ENCODE peak calls at places on chromosomes 11 and 22, in four cellular contexts. Y, P, B and W are unnamed samples.

GRCh38 chr11:96012086-96012824 is 88.3 kb upstream of the MTMR2 start:
- DNase-seq in Y (no peak), P (peak; percentile 96), B (peak; percentile 99), W (peak; percentile 9)

GRCh38 chr11:94731921-94732601 is 36.1 kb upstream of the AMOTL1 start:
- DNase-seq in Y (no peak), P (no peak), B (no peak), W (no peak)

GRCh38 chr11:22903782-22904181 is 43.5 kb upstream of the CCDC179 start:
- DNase-seq in Y (no peak), P (no peak), B (no peak), W (no peak)

GRCh38 chr11:44774131-44774530 is 47.4 kb downstream of the TSPAN18 start:
- DNase-seq in Y (no peak), P (no peak), B (no peak), W (no peak)

GRCh38 chr22:50010676-50011446 is 1.7 kb downstream of the IL17REL start:
- DNase-seq in Y (no peak), P (no peak), B (no peak), W (no peak)

GRCh38 chr11:119368121-119369034 is 13.1 kb downstream of the USP2 start:
- DNase-seq in Y (no peak), P (no peak), B (peak; percentile 93), W (no peak)

GRCh38 chr11:57562596-57562995 is 4.9 kb downstream of the UBE2L6 start:
- DNase-seq in Y (no peak), P (no peak), B (no peak), W (no peak)

GRCh38 chr22:44968736-44969135 is 41.1 kb downstream of the PHF21B start:
- DNase-seq in Y (no peak), P (no peak), B (no peak), W (no peak)

GRCh38 chr11:62921573-62922188 is 518 bp upstream of the CHRM1 start:
- DNase-seq in Y (no peak), P (no peak), B (no peak), W (no peak)

GRCh38 chr11:15471709-15472404 is 357.1 kb downstream of the INSC start:
- DNase-seq in Y (peak; percentile 29), P (no peak), B (no peak), W (no peak)

GRCh38 chr22:32478994-32479393 is 4.4 kb downstream of the FBXO7 start:
- DNase-seq in Y (no peak), P (no peak), B (no peak), W (no peak)

GRCh38 chr22:40070701-40071100 is 75.9 kb downstream of the FAM83F start:
- DNase-seq in Y (no peak), P (no peak), B (no peak), W (no peak)

GRCh38 chr22:46738642-46738960 is 549 bp upstream of the CERK start:
- DNase-seq in Y (no peak), P (no peak), B (peak; percentile 30), W (no peak)

GRCh38 chr11:33000181-33000580 is 15.5 kb upstream of the DEPDC7 start:
- DNase-seq in Y (no peak), P (no peak), B (no peak), W (no peak)

GRCh38 chr11:84384637-84385227 is 1098.6 kb upstream of the CCDC90B start:
- DNase-seq in Y (no peak), P (no peak), B (peak; percentile 30), W (peak; percentile 38)

GRCh38 chr22:32378703-32379272 is 21.1 kb downstream of the RFPL3 start:
- DNase-seq in Y (no peak), P (no peak), B (peak; percentile 51), W (peak; percentile 46)

GRCh38 chr11:122209619-122210377 is 93.8 kb upstream of the BLID start:
- DNase-seq in Y (no peak), P (no peak), B (no peak), W (no peak)

GRCh38 chr11:66579017-66579606 is 10.7 kb upstream of the CTSF start:
- DNase-seq in Y (no peak), P (no peak), B (peak; percentile 52), W (peak; percentile 51)

GRCh38 chr11:8597182-8597581 is 3.2 kb upstream of the STK33 start:
- DNase-seq in Y (no peak), P (no peak), B (no peak), W (no peak)

GRCh38 chr11:101444851-101445250 is 139.0 kb downstream of the TRPC6 start:
- DNase-seq in Y (no peak), P (no peak), B (no peak), W (no peak)

GRCh38 chr11:46461461-46461927 is 69.9 kb upstream of the CHRM4 start:
- DNase-seq in Y (no peak), P (no peak), B (peak; percentile 74), W (no peak)

GRCh38 chr22:49777569-49778250 is 50.0 kb downstream of the BRD1 start:
- DNase-seq in Y (no peak), P (no peak), B (no peak), W (no peak)

GRCh38 chr11:129943036-129943435 is 47.7 kb upstream of the NFRKB start:
- DNase-seq in Y (no peak), P (no peak), B (peak; percentile 44), W (no peak)

GRCh38 chr11:129935723-129936122 is 40.3 kb upstream of the NFRKB start:
- DNase-seq in Y (no peak), P (no peak), B (no peak), W (peak; percentile 47)

GRCh38 chr11:129939510-129939909 is 44.1 kb upstream of the NFRKB start:
- DNase-seq in Y (no peak), P (no peak), B (no peak), W (no peak)

GRCh38 chr11:129937592-129938238 is 42.3 kb upstream of the NFRKB start:
- DNase-seq in Y (no peak), P (no peak), B (no peak), W (no peak)

GRCh38 chr11:129938764-129939163 is 43.4 kb upstream of the NFRKB start:
- DNase-seq in Y (no peak), P (no peak), B (no peak), W (no peak)
- H3K36me3 ChIP-seq in Y (no peaks in the 10 kb centered on the region), P (no peaks in the 10 kb centered on the region), B (peaks cover 16% of the 10 kb centered on the region), W (peaks cover 33% of the 10 kb centered on the region)

DNA sequence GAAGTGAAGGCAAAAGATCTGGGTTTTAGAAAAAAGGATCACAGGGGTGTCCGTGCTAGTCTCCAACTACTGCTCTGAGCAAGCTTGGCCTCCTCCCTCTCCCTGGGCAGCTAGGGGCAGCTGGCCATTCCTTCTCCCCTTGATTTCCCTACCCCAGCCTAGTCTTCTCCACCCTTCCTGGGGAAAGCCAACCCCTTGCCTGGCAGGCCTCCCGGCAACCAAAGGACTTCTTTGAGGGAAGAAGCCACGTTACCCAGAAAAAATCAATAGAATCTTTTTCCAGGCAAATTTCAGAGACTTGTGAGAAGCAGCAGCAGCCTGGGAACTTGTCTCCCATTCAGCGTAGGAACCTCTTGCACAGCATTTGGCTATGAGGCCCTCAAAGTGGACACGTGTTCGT is 91.5 kb downstream of the MIAT start:
- DNase-seq in Y (no peak), P (no peak), B (no peak), W (no peak)
- TF ChIP-seq SUZ12 in Y (no peak), P (no peak), B (no peak), W (no peak)

GRCh38 chr11:70416881-70417280 is 18.6 kb downstream of the CTTN start:
- DNase-seq in Y (no peak), P (no peak), B (no peak), W (no peak)

GRCh38 chr11:70418130-70418529 is 19.8 kb downstream of the CTTN start:
- DNase-seq in Y (no peak), P (no peak), B (no peak), W (no peak)

GRCh38 chr11:70415176-70415575 is 16.8 kb downstream of the CTTN start:
- DNase-seq in Y (no peak), P (no peak), B (no peak), W (no peak)

GRCh38 chr11:70414341-70415100 is 16.2 kb downstream of the CTTN start:
- DNase-seq in Y (no peak), P (no peak), B (no peak), W (no peak)

DNA sequence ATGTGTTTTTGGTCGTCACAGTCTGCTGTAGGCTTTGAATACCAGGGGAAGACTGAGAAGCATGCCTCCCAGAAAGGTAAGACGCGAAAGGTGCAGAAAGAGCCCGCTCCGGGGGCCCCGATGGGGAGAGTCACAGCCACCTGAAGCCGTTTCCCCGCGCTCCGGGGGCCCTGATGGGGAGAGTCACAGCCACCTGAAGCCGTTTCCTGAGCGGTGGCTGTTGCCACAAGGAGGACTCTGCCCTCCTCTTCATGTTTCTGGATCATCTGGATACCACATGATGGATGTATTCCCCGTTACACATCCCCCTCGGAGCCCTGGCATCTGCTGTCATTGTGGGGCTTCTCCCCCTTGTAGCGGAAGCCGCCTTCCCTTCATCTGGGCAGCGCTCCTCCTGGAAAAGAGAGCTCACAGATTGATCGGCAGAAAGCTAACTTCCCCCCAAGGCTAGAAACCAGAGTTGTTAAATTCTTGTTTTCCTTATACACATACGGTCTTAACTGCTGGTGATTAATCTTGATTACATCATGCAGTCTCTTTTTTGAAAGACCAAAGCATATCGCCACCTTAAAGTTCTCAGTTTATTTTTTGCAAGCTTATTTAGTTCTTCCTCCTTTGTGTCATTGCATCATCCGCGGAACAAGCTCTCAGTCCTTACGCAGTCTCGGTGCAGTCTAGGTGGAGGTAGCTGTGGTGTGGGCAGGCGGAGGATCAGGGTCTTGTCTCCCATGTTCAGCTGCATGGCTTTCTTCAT is 17.5 kb downstream of the CTTN start:
- DNase-seq in Y (no peak), P (no peak), B (no peak), W (no peak)
- H3K36me3 ChIP-seq in Y (peaks cover 49% of the 10 kb centered on the region), P (no peaks in the 10 kb centered on the region), B (peaks cover 85% of the 10 kb centered on the region), W (peaks cover 88% of the 10 kb centered on the region)

DNA sequence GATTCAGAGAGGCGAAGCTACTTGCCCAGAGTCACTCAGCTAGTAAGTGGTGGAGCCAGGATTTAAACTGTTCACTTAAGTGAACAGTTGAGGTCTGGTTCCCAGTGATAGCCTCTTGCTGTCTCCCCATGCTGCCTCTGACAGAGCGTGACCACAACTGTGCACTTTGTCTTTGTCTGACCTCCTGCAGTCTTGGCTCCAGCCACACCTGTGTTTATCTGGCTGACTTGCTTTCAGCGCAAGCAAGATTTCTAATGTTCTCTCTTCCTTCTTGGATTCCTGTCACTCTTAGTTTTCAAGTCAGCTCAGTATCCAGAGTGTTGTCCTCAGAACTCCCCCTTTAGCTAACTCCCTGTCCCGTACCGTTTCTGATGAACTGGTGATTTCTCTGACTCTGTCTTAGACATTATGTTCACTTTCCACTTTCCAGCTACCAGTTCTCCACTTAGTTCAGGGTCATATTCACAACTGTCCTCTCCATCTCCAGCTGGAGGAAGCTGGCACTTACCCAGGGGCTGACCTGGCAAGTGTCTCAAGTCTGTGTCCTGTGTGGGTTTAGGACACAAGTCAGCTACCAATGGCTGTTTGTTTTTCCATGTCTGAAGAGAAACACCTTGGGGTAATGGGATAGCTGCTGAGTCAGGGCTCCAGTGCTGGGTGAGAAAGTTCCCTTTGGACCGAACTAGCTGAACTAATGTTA is 134.6 kb downstream of the CSNK2A3 start:
- DNase-seq in Y (no peak), P (no peak), B (no peak), W (no peak)
- TF ChIP-seq SUZ12 in Y (no peak), P (no peak), B (no peak), W (no peak)